ENCODE peak calls at places on chromosomes 3 and 15, in eight cellular contexts. K, Y, E, Z, N, V, G and J are unnamed samples. For H3K36me3, the result is how much of the 10 kb centered on the place peaks cover.

GRCh38 chr3:100536093-100536492 is 43.7 kb downstream of the TMEM45A start:
- DNase-seq in K (no peak), Y (no peak), E (no peak), Z (no peak), N (no peak), V (no peak), G (no peak), J (peak)

GRCh38 chr3:127097516-127097915 is 95.4 kb upstream of the PRR23E start:
- DNase-seq in K (no peak), Y (no peak), E (no peak), Z (no peak), N (no peak), V (no peak), G (no peak), J (no peak)

GRCh38 chr15:52789601-52790165 is 453 bp downstream of the ONECUT1 start:
- DNase-seq in K (no peak), Y (no peak), E (no peak), Z (peak), N (no peak), V (peak), G (no peak), J (peak)

GRCh38 chr3:100401674-100402036 is 316 bp downstream of the LNP1 start:
- DNase-seq in K (peak), Y (peak), E (peak), Z (peak), N (no peak), V (peak), G (peak), J (peak)

GRCh38 chr3:182784542-182784941 is 8.8 kb upstream of the ATP11B start:
- DNase-seq in K (no peak), Y (no peak), E (no peak), Z (no peak), N (no peak), V (no peak), G (no peak), J (no peak)

GRCh38 chr3:8423307-8423706 is 78.3 kb upstream of the LMCD1 start:
- DNase-seq in K (no peak), Y (no peak), E (no peak), Z (no peak), N (no peak), V (no peak), G (no peak), J (no peak)

GRCh38 chr3:184505053-184505452 is 56.5 kb upstream of the EPHB3 start:
- DNase-seq in K (no peak), Y (no peak), E (no peak), Z (no peak), N (no peak), V (no peak), G (no peak), J (no peak)

GRCh38 chr15:78329625-78330024 is 10.5 kb upstream of the CRABP1 start:
- DNase-seq in K (no peak), Y (no peak), E (no peak), Z (no peak), N (no peak), V (no peak), G (no peak), J (no peak)

GRCh38 chr3:113166719-113167492 is 44.5 kb upstream of the BOC start:
- DNase-seq in K (no peak), Y (peak), E (peak), Z (no peak), N (no peak), V (peak), G (peak), J (peak)

GRCh38 chr3:60073942-60074341 is 1024.1 kb upstream of the CFAP20DC start:
- DNase-seq in K (no peak), Y (no peak), E (no peak), Z (no peak), N (no peak), V (no peak), G (no peak), J (no peak)

GRCh38 chr3:30667250-30667585 is 60.8 kb downstream of the TGFBR2 start:
- DNase-seq in K (no peak), Y (no peak), E (no peak), Z (no peak), N (no peak), V (peak), G (no peak), J (peak)

GRCh38 chr3:3705090-3705775 is 94.0 kb upstream of the LRRN1 start:
- DNase-seq in K (no peak), Y (no peak), E (no peak), Z (no peak), N (no peak), V (peak), G (no peak), J (no peak)

GRCh38 chr3:53938645-53939044 is 47.0 kb upstream of the SELENOK start:
- DNase-seq in K (peak), Y (peak), E (no peak), Z (no peak), N (peak), V (peak), G (no peak), J (peak)

DNA sequence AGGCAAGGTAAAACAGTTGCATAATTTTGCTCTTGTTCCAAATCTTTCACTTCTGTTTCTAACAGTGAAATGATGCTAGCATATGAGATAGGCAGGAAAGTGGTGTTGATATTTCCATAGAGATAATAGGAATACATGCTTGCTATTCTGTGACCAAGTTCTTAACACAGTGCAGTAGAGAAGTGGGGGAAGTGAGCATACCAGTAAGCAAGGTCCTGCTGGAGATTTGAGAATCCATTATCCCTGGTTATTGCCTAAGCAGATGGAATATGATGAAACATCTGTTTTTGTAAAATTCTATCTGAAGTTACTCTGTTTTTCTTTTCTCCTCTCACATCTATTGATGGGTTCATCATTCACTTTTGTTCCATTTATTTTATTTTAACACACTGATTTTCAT is 28.7 kb downstream of the USP8 start:
- DNase-seq in K (no peak), Y (no peak), E (no peak), Z (no peak), N (no peak), V (no peak), G (no peak), J (no peak)
- H3K36me3 ChIP-seq in K (under half), Y (under half), E (under half), Z (under half), N (under half), V (under half), G (under half), J (under half)

GRCh38 chr15:63484433-63484832 is 20.0 kb upstream of the USP3 start:
- DNase-seq in K (no peak), Y (no peak), E (no peak), Z (no peak), N (no peak), V (no peak), G (no peak), J (no peak)

GRCh38 chr15:63481105-63481810 is 23.1 kb upstream of the USP3 start:
- DNase-seq in K (no peak), Y (no peak), E (no peak), Z (no peak), N (no peak), V (no peak), G (no peak), J (no peak)

GRCh38 chr15:63482874-63483323 is 21.5 kb upstream of the USP3 start:
- DNase-seq in K (no peak), Y (no peak), E (no peak), Z (no peak), N (no peak), V (no peak), G (no peak), J (no peak)

GRCh38 chr15:63480441-63480821 is 24.0 kb upstream of the USP3 start:
- DNase-seq in K (no peak), Y (no peak), E (no peak), Z (no peak), N (no peak), V (no peak), G (no peak), J (no peak)

GRCh38 chr15:63483521-63484371 is 20.6 kb upstream of the USP3 start:
- DNase-seq in K (no peak), Y (no peak), E (no peak), Z (no peak), N (no peak), V (no peak), G (no peak), J (peak)
- H3K4me3 ChIP-seq in K (no peak), Y (no peak), E (no peak), Z (no peak), N (no peak), V (no peak), G (no peak), J (no peak)

GRCh38 chr15:63140936-63141335 is 16.3 kb downstream of the RPS27L start:
- DNase-seq in K (no peak), Y (no peak), E (no peak), Z (no peak), N (no peak), V (no peak), G (no peak), J (no peak)

GRCh38 chr15:63146684-63147083 is 10.6 kb downstream of the RPS27L start:
- DNase-seq in K (no peak), Y (no peak), E (no peak), Z (no peak), N (no peak), V (no peak), G (no peak), J (no peak)

GRCh38 chr15:63145426-63145825 is 11.9 kb downstream of the RPS27L start:
- DNase-seq in K (no peak), Y (no peak), E (no peak), Z (no peak), N (no peak), V (no peak), G (no peak), J (no peak)
- H3K36me3 ChIP-seq in K (under half), Y (under half), E (under half), Z (under half), N (under half), V (under half), G (under half), J (under half)

GRCh38 chr3:177146646-177147045 is 50.6 kb downstream of the TBL1XR1 start:
- DNase-seq in K (no peak), Y (no peak), E (no peak), Z (no peak), N (no peak), V (no peak), G (no peak), J (no peak)

GRCh38 chr3:177144922-177145321 is 52.4 kb downstream of the TBL1XR1 start:
- DNase-seq in K (no peak), Y (no peak), E (no peak), Z (no peak), N (no peak), V (no peak), G (no peak), J (no peak)

GRCh38 chr3:177147790-177148189 is 49.5 kb downstream of the TBL1XR1 start:
- DNase-seq in K (no peak), Y (no peak), E (no peak), Z (no peak), N (no peak), V (no peak), G (no peak), J (no peak)

GRCh38 chr3:177145954-177146353 is 51.3 kb downstream of the TBL1XR1 start:
- DNase-seq in K (no peak), Y (no peak), E (no peak), Z (no peak), N (no peak), V (no peak), G (no peak), J (no peak)

GRCh38 chr3:177145402-177145801 is 51.9 kb downstream of the TBL1XR1 start:
- DNase-seq in K (no peak), Y (no peak), E (no peak), Z (no peak), N (no peak), V (no peak), G (no peak), J (no peak)
- H3K4me3 ChIP-seq in K (no peak), Y (no peak), E (no peak), Z (no peak), N (no peak), V (no peak), G (no peak), J (no peak)

GRCh38 chr3:151330899-151331298 is 1.6 kb upstream of the P2RY13 start:
- DNase-seq in K (no peak), Y (no peak), E (no peak), Z (no peak), N (no peak), V (no peak), G (no peak), J (peak)
- H3K36me3 ChIP-seq in K (under half), Y (under half), E (under half), Z (under half), N (under half), V (under half), G (under half), J (under half)

DNA sequence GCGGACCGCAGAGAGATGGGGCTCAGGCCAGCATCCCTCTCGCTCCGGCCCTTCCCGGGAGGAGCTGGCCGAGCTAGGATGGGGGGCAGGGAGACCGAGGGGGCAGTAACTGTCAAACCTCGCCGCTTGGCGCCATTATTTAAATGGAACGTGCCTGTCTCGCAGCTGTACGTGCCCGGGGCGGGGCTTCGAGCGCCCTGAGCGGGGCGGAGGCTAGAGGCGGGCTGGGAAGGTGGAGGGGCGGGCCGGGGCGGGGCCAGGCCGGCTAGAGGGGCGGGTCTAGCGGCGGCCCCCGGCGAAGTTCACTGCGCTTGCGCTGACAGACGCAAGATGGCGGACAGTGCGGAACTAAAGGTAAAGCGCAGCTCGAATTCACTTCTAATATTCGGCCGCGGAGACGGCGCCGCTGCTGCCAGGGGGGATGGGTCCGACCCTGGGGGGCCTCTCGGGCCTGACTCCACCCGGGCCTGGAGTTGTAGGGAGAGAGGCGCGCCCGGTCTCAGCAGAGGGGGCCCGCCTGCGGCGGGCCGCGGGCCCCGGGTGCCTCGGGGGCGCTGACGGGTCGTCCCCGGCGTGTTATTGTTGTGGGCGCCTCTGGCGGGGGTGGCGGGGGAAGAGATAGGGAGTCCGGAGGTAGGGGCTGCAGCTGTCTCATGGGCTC is at the start of gene PIAS1:
- DNase-seq in K (peak), Y (peak), E (peak), Z (peak), N (peak), V (peak), G (peak), J (peak)
- H3K4me3 ChIP-seq in K (peak), Y (peak), E (peak), Z (peak), N (peak), V (peak), G (peak), J (peak)

GRCh38 chr3:45826908-45827307 is 15.0 kb downstream of the LZTFL1 start:
- DNase-seq in K (no peak), Y (no peak), E (no peak), Z (no peak), N (no peak), V (no peak), G (no peak), J (no peak)
- H3K36me3 ChIP-seq in K (under half), Y (under half), E (under half), Z (under half), N (under half), V (under half), G (under half), J (under half)